ENCODE peak calls at places on chromosome X, in four cellular contexts. R, P, X and L are unnamed samples.

GRCh38 chrX:130120746-130121504 is 10.6 kb upstream of the ELF4 start:
- DNase-seq in X (peak), P (peak), R (peak), L (no peak)

GRCh38 chrX:26649534-26649933 is 433.6 kb downstream of the MAGEB5 start:
- DNase-seq in P (no peak), X (peak), R (no peak), L (no peak)

GRCh38 chrX:101219840-101220191 is 230 bp downstream of the DRP2 start:
- DNase-seq in R (no peak), P (no peak), X (peak), L (no peak)

GRCh38 chrX:136765957-136766356 is 14.8 kb downstream of the ARHGEF6 start:
- DNase-seq in R (no peak), P (no peak), X (no peak), L (no peak)

GRCh38 chrX:122220644-122221373 is 963.3 kb upstream of the GRIA3 start:
- DNase-seq in P (no peak), X (no peak), R (no peak), L (no peak)

GRCh38 chrX:10577863-10578262 is 42.5 kb downstream of the MID1 start:
- DNase-seq in X (peak), R (no peak), P (no peak), L (no peak)

GRCh38 chrX:5724123-5724522 is 504.5 kb downstream of the NLGN4X start:
- DNase-seq in P (no peak), R (no peak), X (no peak), L (no peak)

GRCh38 chrX:18725316-18725943 is 18.0 kb downstream of the PPEF1 start:
- DNase-seq in R (no peak), X (no peak), P (no peak), L (no peak)

GRCh38 chrX:10360121-10360520 is 203.3 kb downstream of the CLCN4 start:
- DNase-seq in P (peak), X (no peak), R (no peak), L (no peak)

GRCh38 chrX:152904151-152905080 is 6.5 kb downstream of the ZNF185 start:
- DNase-seq in X (peak), P (peak), R (peak), L (peak)

GRCh38 chrX:104118765-104119164 is 6.4 kb downstream of the ZCCHC18 start:
- DNase-seq in R (no peak), X (no peak), P (no peak), L (peak)

GRCh38 chrX:102863735-102864134 is 73.3 kb upstream of the RAB40AL start:
- DNase-seq in X (peak), P (peak), R (peak), L (no peak)

GRCh38 chrX:50622751-50623150 is 152.1 kb upstream of the DGKK start:
- DNase-seq in X (no peak), P (no peak), R (no peak), L (no peak)